ENCODE peak calls at places on chromosomes 7 and 10, in five cellular contexts. G is GM06990; N is activated naive CD4-positive, alpha-beta T cell treated with anti-CD3 and anti-CD28 coated beads, Interleukin-2, amount 50 U/mL, for 16 hours; T is NCI-H1092; L is astrocyte of the hippocampus. P is an unnamed sample.

GRCh38 chr7:106538638-106539037 is 122.3 kb downstream of the CCDC71L start:
- DNase-seq in T (no peak), N (no peak), L (no peak), G (no peak), P (no peak)

GRCh38 chr10:78528749-78529204 is 495.1 kb downstream of the RPS24 start:
- DNase-seq in T (peak; percentile 91), L (no peak), G (no peak), N (no peak), P (no peak)

GRCh38 chr10:96334888-96335526 is 23.8 kb downstream of the OPALIN start:
- DNase-seq in T (no peak), N (no peak), L (peak; percentile 68), G (no peak), P (no peak)

GRCh38 chr7:42233939-42234338 is 3.1 kb downstream of the GLI3 start:
- DNase-seq in T (no peak), L (peak; percentile 61), N (no peak), G (no peak), P (no peak)

GRCh38 chr10:16987129-16987670 is 142.4 kb downstream of the CUBN start:
- DNase-seq in N (no peak), G (no peak), L (peak; percentile 90), T (no peak), P (no peak)

GRCh38 chr10:128287921-128288320 is 161.7 kb upstream of the MKI67 start:
- DNase-seq in T (no peak), L (no peak), N (no peak), G (no peak), P (no peak)

GRCh38 chr10:88095778-88096452 is 232.5 kb downstream of the PTEN start:
- DNase-seq in T (no peak), G (no peak), L (no peak), N (no peak), P (no peak)

GRCh38 chr10:34180749-34181148 is 634.3 kb downstream of the PARD3 start:
- DNase-seq in T (no peak), N (no peak), L (no peak), G (no peak), P (no peak)

GRCh38 chr7:78083466-78084120 is 285.0 kb downstream of the PHTF2 start:
- DNase-seq in G (no peak), T (no peak), N (no peak), L (no peak), P (no peak)

GRCh38 chr7:81333004-81333403 is 414.2 kb upstream of the SEMA3C start:
- DNase-seq in T (no peak), G (no peak), N (no peak), L (peak; percentile 61), P (no peak)

GRCh38 chr7:84455788-84456187 is 261.2 kb upstream of the SEMA3A start:
- DNase-seq in N (no peak), G (no peak), L (peak; percentile 2), T (no peak), P (no peak)

GRCh38 chr10:10911471-10911921 is 106.2 kb upstream of the CELF2 start:
- DNase-seq in N (no peak), L (peak; percentile 97), G (no peak), T (no peak), P (no peak)

GRCh38 chr10:34648507-34648906 is 166.6 kb downstream of the PARD3 start:
- DNase-seq in L (no peak), N (no peak), T (no peak), G (no peak), P (no peak)

GRCh38 chr10:22217842-22218241 is at the start of gene EBLN1:
- DNase-seq in T (no peak), G (no peak), L (no peak), N (no peak), P (no peak)

P was measured in NK-92 treated with Interleukin-12 subunit alpha and Interleukin-12 subunit beta, amount 100 ng/mL, for 24 hours.